ENCODE peak calls at places on chromosomes 12 and 14, in four cellular contexts. B is K562, G is GM12878, X is HepG2. S is an unnamed sample.

GRCh38 chr14:103155013-103155412 is 31.8 kb downstream of the TNFAIP2 start:
- DNase-seq in B (no peak), G (no peak), X (peak), S (peak)

GRCh38 chr12:56546680-56547079 is 25.1 kb downstream of the RBMS2 start:
- DNase-seq in B (no peak), G (no peak), X (no peak), S (no peak)

GRCh38 chr14:23750357-23750756 is 114.2 kb downstream of the DHRS2 start:
- DNase-seq in B (no peak), G (no peak), X (no peak), S (no peak)

GRCh38 chr12:112555621-112556233 is 137.0 kb downstream of the PTPN11 start:
- DNase-seq in B (peak), G (no peak), X (no peak), S (peak)

GRCh38 chr12:12927211-12928079 is 24.5 kb downstream of the GPRC5D start:
- DNase-seq in B (peak), G (peak), X (peak), S (peak)

GRCh38 chr12:1628671-1629337 is at the start of gene WNT5B:
- DNase-seq in B (no peak), G (no peak), X (no peak), S (no peak)

GRCh38 chr14:106417224-106418049 is 891.1 kb downstream of the TMEM121 start:
- DNase-seq in B (peak), G (peak), X (peak), S (peak)

GRCh38 chr14:103065861-103066260 is 8.5 kb upstream of the CDC42BPB start:
- DNase-seq in B (no peak), G (no peak), X (no peak), S (no peak)

GRCh38 chr12:22042981-22043669 is 2.9 kb upstream of the CMAS start:
- DNase-seq in B (no peak), G (no peak), X (no peak), S (peak)

GRCh38 chr14:61150851-61151250 is 130.3 kb downstream of the TMEM30B start:
- DNase-seq in B (no peak), G (no peak), X (no peak), S (no peak)

GRCh38 chr14:83058068-83058467 is 1524.4 kb upstream of the SEL1L start:
- DNase-seq in B (no peak), G (no peak), X (no peak), S (no peak)

GRCh38 chr12:49588761-49589516 is 16.5 kb downstream of the FAM186B start:
- DNase-seq in B (no peak), G (no peak), X (no peak), S (no peak)

GRCh38 chr12:54329756-54330155 is 4.8 kb downstream of the COPZ1 start:
- DNase-seq in B (no peak), G (no peak), X (peak), S (no peak)

GRCh38 chr14:31476131-31476917 is 11.5 kb downstream of the GPR33 start:
- DNase-seq in B (no peak), G (no peak), X (no peak), S (no peak)

GRCh38 chr14:77181603-77182437 is at the start of gene TMEM63C:
- DNase-seq in B (no peak), G (peak), X (peak), S (peak)

GRCh38 chr14:52575858-52576257 is 23.2 kb downstream of the GPR137C start:
- DNase-seq in B (no peak), G (no peak), X (no peak), S (no peak)

GRCh38 chr12:100845095-100845494 is 50.5 kb downstream of the ANO4 start:
- DNase-seq in B (no peak), G (no peak), X (peak), S (no peak)

GRCh38 chr12:69405466-69405865 is 45.9 kb downstream of the YEATS4 start:
- DNase-seq in B (no peak), G (no peak), X (peak), S (peak)
- H3K27ac ChIP-seq in B (no peak), G (no peak), X (no peak), S (peak)

GRCh38 chr14:101477648-101478047 is 83.6 kb upstream of the DIO3 start:
- DNase-seq in B (no peak), G (no peak), X (no peak), S (no peak)
- TF ChIP-seq MAX in B (no peak), G (no peak), X (no peak), S (no peak)

GRCh38 chr14:101980251-101980650 is 15.9 kb downstream of the DYNC1H1 start:
- DNase-seq in B (no peak), G (no peak), X (no peak), S (no peak)

GRCh38 chr14:101982621-101983020 is 18.2 kb downstream of the DYNC1H1 start:
- DNase-seq in B (no peak), G (no peak), X (no peak), S (no peak)

GRCh38 chr14:101979666-101980065 is 15.3 kb downstream of the DYNC1H1 start:
- DNase-seq in B (no peak), G (no peak), X (no peak), S (no peak)

GRCh38 chr14:101977311-101978071 is 13.1 kb downstream of the DYNC1H1 start:
- DNase-seq in B (no peak), G (no peak), X (no peak), S (no peak)

GRCh38 chr14:101980700-101981099 is 16.3 kb downstream of the DYNC1H1 start:
- DNase-seq in B (no peak), G (peak), X (peak), S (peak)
- TF ChIP-seq JUNB in B (no peak), G (peak), X (no peak), S (peak)

DNA sequence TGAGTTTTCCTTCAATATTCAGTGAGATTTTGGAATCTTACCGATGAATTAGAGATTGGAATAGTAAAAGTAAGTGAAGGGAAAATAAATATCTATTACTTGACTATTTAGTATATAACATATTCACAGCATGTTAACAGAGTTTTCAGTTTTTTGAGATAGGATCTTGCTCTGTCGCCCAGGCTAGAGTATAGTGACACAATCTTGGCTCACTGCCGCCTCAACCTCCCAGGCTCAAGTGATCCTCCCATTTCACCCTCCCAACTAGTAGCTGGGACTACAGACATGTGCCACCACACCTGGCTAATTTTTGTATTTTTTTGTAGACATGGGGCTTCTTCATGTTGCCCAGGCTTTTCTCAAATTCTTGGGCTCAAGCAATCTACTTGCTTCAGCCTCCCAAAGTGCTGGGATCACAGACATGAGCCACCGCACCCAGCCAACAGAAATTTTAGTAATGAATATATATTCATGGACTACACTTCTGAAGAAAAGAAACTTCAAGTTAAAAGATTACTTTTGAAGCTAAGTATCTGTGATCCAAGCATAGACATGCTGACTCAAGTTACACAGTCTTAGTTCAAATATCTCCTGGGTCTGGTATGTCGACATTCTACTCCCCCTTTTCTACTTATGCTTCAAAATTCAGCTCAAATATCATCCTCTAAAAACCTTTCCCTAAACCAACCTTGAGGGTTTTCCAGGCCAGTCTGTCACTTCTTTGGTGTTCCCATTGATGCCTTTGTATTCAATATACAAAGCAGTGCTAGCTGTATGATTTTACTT is 13.8 kb downstream of the UBE2N start:
- DNase-seq in B (no peak), G (no peak), X (no peak), S (no peak)
- H3K27ac ChIP-seq in B (peak), G (no peak), X (no peak), S (no peak)

GRCh38 chr14:95463173-95463901 is 53.1 kb downstream of the SYNE3 start:
- DNase-seq in B (no peak), G (no peak), X (no peak), S (no peak)
- TF ChIP-seq MAX in B (no peak), G (no peak), X (no peak), S (no peak)

GRCh38 chr14:90489916-90490726 is 93.3 kb downstream of the CALM1 start:
- DNase-seq in B (peak), G (no peak), X (no peak), S (no peak)

GRCh38 chr14:90491221-90491867 is 94.5 kb downstream of the CALM1 start:
- DNase-seq in B (no peak), G (no peak), X (no peak), S (no peak)

GRCh38 chr14:90489306-90489705 is 92.5 kb downstream of the CALM1 start:
- DNase-seq in B (no peak), G (no peak), X (no peak), S (no peak)

GRCh38 chr14:90490727-90491050 is 93.9 kb downstream of the CALM1 start:
- DNase-seq in B (no peak), G (no peak), X (no peak), S (no peak)

DNA sequence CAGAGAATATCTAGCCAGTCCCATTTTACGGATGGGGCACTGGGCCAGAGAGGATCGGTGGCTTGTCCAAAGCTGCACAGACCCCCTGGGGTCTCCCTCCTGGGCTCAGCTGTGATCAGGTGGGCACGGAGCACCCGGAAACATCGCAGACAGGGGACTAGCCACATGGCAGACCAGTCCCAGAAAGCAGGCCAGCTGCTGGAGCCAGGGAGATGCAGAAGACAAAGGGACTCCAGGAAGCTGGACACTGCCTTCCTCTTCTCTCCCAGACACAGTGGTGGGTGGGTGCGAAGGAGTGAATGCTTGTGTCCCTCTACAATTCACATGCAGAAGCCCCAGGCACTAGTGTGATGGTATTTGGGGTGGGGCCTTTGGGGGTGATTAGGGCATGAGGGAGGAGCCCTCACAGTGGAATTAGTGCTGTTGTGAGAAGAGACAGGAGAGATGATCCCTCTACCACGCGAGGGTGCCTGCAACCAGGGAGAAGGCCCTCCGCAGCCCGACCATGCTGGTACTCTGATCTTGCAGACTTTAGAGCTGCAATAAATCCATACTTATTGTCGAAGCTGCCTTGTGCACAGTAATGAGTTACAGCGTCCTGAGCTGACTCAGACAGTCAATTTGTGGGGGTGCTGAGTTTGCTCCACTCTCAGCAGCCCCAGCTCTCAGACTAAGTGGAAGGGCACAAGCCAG is 95.2 kb downstream of the CALM1 start:
- DNase-seq in B (no peak), G (no peak), X (no peak), S (no peak)
- TF ChIP-seq JUNB in B (no peak), G (no peak), X (no peak), S (no peak)

GRCh38 chr12:576613-577110 is 86.6 kb downstream of the NINJ2 start:
- DNase-seq in B (no peak), G (no peak), X (no peak), S (no peak)

GRCh38 chr12:573226-573625 is 90.0 kb downstream of the NINJ2 start:
- DNase-seq in B (no peak), G (no peak), X (no peak), S (no peak)

GRCh38 chr12:574475-575128 is 88.6 kb downstream of the NINJ2 start:
- DNase-seq in B (no peak), G (no peak), X (peak), S (no peak)

GRCh38 chr12:575948-576612 is 87.2 kb downstream of the NINJ2 start:
- DNase-seq in B (peak), G (peak), X (peak), S (peak)

DNA sequence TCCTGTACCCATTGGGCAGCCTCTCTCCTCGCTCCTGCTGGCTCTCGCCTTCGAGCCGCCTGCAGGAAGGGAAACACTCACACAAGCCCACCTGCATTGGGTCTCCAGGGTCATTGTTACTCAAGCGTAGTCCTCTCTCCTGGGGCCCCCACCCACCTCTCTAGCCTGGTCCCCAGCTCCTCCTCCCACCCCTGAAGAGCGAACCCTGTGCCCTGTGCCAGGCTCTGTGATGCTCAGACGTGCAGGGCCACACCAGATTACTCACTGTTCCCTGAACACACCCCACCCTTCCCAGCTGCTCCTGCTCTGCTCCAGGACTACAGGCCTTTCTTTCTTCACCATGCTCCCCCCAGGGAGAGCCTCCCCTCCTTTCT is 88.1 kb downstream of the NINJ2 start:
- DNase-seq in B (no peak), G (no peak), X (no peak), S (no peak)
- H3K27ac ChIP-seq in B (no peak), G (no peak), X (peak), S (peak)

DNA sequence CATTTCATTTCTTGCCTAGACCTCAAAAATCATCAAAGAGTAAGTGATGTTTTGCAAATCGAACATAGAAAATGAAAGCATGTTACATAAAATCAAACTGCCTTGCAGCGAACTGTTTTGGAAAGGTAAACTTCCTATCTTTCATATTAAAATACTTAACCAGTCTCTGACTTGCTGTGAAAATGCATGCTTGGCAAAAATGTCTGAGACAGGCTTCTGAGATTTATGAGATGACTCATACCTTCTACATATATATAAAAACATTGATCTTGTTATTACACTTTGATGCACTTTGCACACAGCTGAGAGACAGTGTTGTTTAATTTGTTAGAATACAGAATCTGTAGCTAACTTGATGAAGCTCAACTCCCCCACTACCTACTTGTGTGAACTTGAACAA is 179.1 kb downstream of the KITLG start:
- DNase-seq in B (no peak), G (no peak), X (no peak), S (no peak)
- TF ChIP-seq MAX in B (no peak), G (no peak), X (no peak), S (no peak)